ENCODE peak calls at places on chromosomes 7 and 10, in ten cellular contexts. B is choroid plexus epithelial cell; O is retina; V is GM20000; T is H9; G is NCI-H2171; E is transverse colon; R is AML-193; X is activated naive CD8-positive, alpha-beta T cell treated with anti-CD3 and anti-CD28 coated beads for 36 hours; D is activated CD8-positive, alpha-beta memory T cell treated with anti-CD3 and anti-CD28 coated beads for 48 hours. F is an unnamed sample.

GRCh38 chr10:70035531-70035930 is 17.1 kb upstream of the MACROH2A2 start:
- DNase-seq in E (no peak), V (no peak), R (no peak), T (no peak), O (no peak), G (no peak), D (no peak), B (no peak), X (no peak), F (no peak)

GRCh38 chr10:92238586-92239098 is 52.2 kb downstream of the CPEB3 start:
- DNase-seq in R (no peak), E (peak), G (no peak), V (no peak), D (no peak), X (no peak), T (no peak), O (no peak), B (peak), F (peak)

GRCh38 chr7:80255656-80256055 is 121.0 kb downstream of the GNAI1 start:
- DNase-seq in V (no peak), X (no peak), B (no peak), G (no peak), T (no peak), D (no peak), E (no peak), R (no peak), O (peak), F (no peak)

GRCh38 chr7:5526190-5527037 is 102.8 kb upstream of the TNRC18 start:
- DNase-seq in T (peak), G (no peak), O (no peak), D (no peak), V (no peak), X (no peak), B (peak), R (no peak), E (peak), F (peak)

GRCh38 chr10:120490288-120490687 is 33.3 kb downstream of the PLPP4 start:
- DNase-seq in E (no peak), O (no peak), X (no peak), V (no peak), R (no peak), D (no peak), T (no peak), B (peak), G (no peak), F (no peak)

GRCh38 chr7:25846722-25847121 is 305.3 kb upstream of the NFE2L3 start:
- DNase-seq in E (peak), V (no peak), O (no peak), D (no peak), T (no peak), R (no peak), B (peak), X (no peak), G (no peak), F (no peak)

GRCh38 chr10:94288361-94289116 is 74.2 kb downstream of the NOC3L start:
- DNase-seq in B (no peak), G (no peak), E (no peak), T (no peak), X (no peak), R (no peak), V (no peak), D (no peak), O (no peak), F (peak)

GRCh38 chr7:105691029-105691691 is 109.9 kb upstream of the EFCAB10 start:
- DNase-seq in O (peak), B (peak), X (peak), E (peak), G (no peak), T (peak), V (peak), R (no peak), D (no peak), F (peak)

GRCh38 chr7:81415181-81415580 is 354.7 kb downstream of the HGF start:
- DNase-seq in D (no peak), O (no peak), T (no peak), G (no peak), B (peak), X (no peak), R (no peak), E (no peak), V (no peak), F (no peak)

GRCh38 chr7:137343483-137343841 is at the start of gene PTN:
- DNase-seq in G (peak), X (no peak), D (no peak), E (peak), T (peak), R (no peak), O (peak), V (no peak), B (peak), F (peak)

GRCh38 chr10:62744136-62744535 is 60.4 kb upstream of the ADO start:
- DNase-seq in G (no peak), D (no peak), B (peak), R (no peak), X (no peak), O (no peak), T (no peak), V (no peak), E (no peak), F (no peak)

GRCh38 chr7:150943453-150943814 is 34.7 kb downstream of the KCNH2 start:
- DNase-seq in O (no peak), V (no peak), E (no peak), R (no peak), B (no peak), D (no peak), X (no peak), T (no peak), G (no peak), F (no peak)

GRCh38 chr7:85452674-85453073 is 265.8 kb upstream of the SEMA3D start:
- DNase-seq in O (no peak), R (no peak), B (no peak), G (no peak), T (no peak), D (no peak), V (no peak), E (no peak), X (no peak), F (no peak)

GRCh38 chr10:35640474-35640873 is 1.6 kb downstream of the FZD8 start:
- DNase-seq in V (peak), E (peak), G (no peak), D (no peak), T (peak), R (no peak), X (peak), B (peak), O (peak), F (peak)

GRCh38 chr7:143126146-143126545 is 5.7 kb upstream of the PIP start:
- DNase-seq in O (no peak), R (peak), G (no peak), V (no peak), E (no peak), X (no peak), T (no peak), D (no peak), B (peak), F (no peak)

GRCh38 chr10:83606275-83606674 is 533.0 kb upstream of the GHITM start:
- DNase-seq in T (peak), G (peak), X (no peak), D (no peak), V (no peak), R (no peak), O (peak), B (no peak), E (no peak), F (peak)

GRCh38 chr10:5546891-5547683 is 22.3 kb downstream of the CALML3 start:
- DNase-seq in E (peak), G (no peak), O (no peak), D (no peak), X (no peak), T (no peak), R (no peak), V (no peak), B (peak), F (peak)

GRCh38 chr7:92158660-92159575 is 20.0 kb downstream of the LRRD1 start:
- DNase-seq in D (no peak), O (no peak), R (no peak), B (peak), G (no peak), E (no peak), T (no peak), X (no peak), V (peak), F (no peak)

GRCh38 chr10:91551856-91552255 is 81.0 kb downstream of the PPP1R3C start:
- DNase-seq in T (peak), V (peak), R (no peak), B (peak), D (no peak), E (no peak), G (no peak), O (peak), X (no peak), F (peak)

GRCh38 chr10:85510682-85511081 is 855.9 kb downstream of the GRID1 start:
- DNase-seq in X (no peak), E (no peak), R (no peak), B (no peak), T (no peak), O (no peak), V (no peak), G (no peak), D (no peak), F (peak)

GRCh38 chr7:19098510-19098909 is 18.9 kb downstream of the TWIST1 start:
- DNase-seq in B (no peak), R (no peak), X (no peak), O (no peak), G (no peak), V (no peak), T (no peak), E (no peak), D (no peak), F (no peak)

GRCh38 chr7:95921543-95921942 is 149.2 kb downstream of the DYNC1I1 start:
- DNase-seq in V (no peak), R (no peak), T (no peak), B (no peak), D (no peak), E (no peak), G (no peak), O (no peak), X (no peak), F (no peak)

GRCh38 chr7:12706900-12707536 is 19.6 kb downstream of the ARL4A start:
- DNase-seq in R (no peak), D (no peak), X (no peak), E (no peak), V (no peak), O (no peak), G (no peak), B (peak), T (no peak), F (no peak)

GRCh38 chr10:2844925-2845324 is 222.4 kb upstream of the PFKP start:
- DNase-seq in O (no peak), E (no peak), D (no peak), X (no peak), G (no peak), T (no peak), B (no peak), R (no peak), V (no peak), F (no peak)

GRCh38 chr10:6141296-6142151 is 52.7 kb downstream of the RBM17 start:
- DNase-seq in X (peak), T (no peak), V (peak), O (no peak), R (no peak), B (peak), D (no peak), G (no peak), E (no peak), F (no peak)

GRCh38 chr10:87670591-87670990 is 10.9 kb downstream of the PAPSS2 start:
- DNase-seq in O (no peak), D (no peak), B (peak), E (no peak), X (no peak), T (no peak), R (no peak), G (no peak), V (no peak), F (no peak)

GRCh38 chr10:46547331-46547880 is 9.1 kb downstream of the GPRIN2 start:
- DNase-seq in B (no peak), R (no peak), X (no peak), V (no peak), D (no peak), T (peak), O (no peak), E (peak), G (no peak), F (no peak)

GRCh38 chr10:49282879-49283321 is 16.1 kb upstream of the C10orf71 start:
- DNase-seq in O (no peak), D (no peak), E (no peak), R (no peak), X (no peak), G (no peak), V (no peak), T (no peak), B (no peak), F (peak)

GRCh38 chr10:131854579-131855335 is 46.1 kb upstream of the PPP2R2D start:
- DNase-seq in E (no peak), B (no peak), D (no peak), V (no peak), G (no peak), O (no peak), R (no peak), X (no peak), T (peak), F (peak)

GRCh38 chr10:97059872-97060205 is 125.9 kb downstream of the SLIT1 start:
- DNase-seq in E (no peak), R (no peak), T (no peak), X (no peak), B (no peak), D (no peak), V (no peak), G (no peak), O (no peak), F (no peak)

GRCh38 chr7:69922011-69922803 is 323.9 kb downstream of the AUTS2 start:
- DNase-seq in T (no peak), V (peak), O (no peak), G (no peak), E (no peak), D (no peak), B (no peak), R (no peak), X (no peak), F (no peak)

GRCh38 chr7:131633342-131633843 is 77.0 kb upstream of the PODXL start:
- DNase-seq in O (no peak), E (no peak), D (no peak), R (no peak), X (no peak), T (no peak), B (peak), V (no peak), G (no peak), F (peak)

GRCh38 chr10:43113201-43113893 is 24.9 kb upstream of the CSGALNACT2 start:
- DNase-seq in R (no peak), T (no peak), E (no peak), V (no peak), B (no peak), O (no peak), X (no peak), D (no peak), G (no peak), F (no peak)

GRCh38 chr7:132485600-132486594 is 90.4 kb downstream of the PLXNA4 start:
- DNase-seq in X (peak), G (no peak), T (no peak), D (no peak), E (no peak), V (no peak), R (no peak), O (no peak), B (no peak), F (no peak)

GRCh38 chr10:48450233-48450810 is 143.8 kb downstream of the MAPK8 start:
- DNase-seq in G (no peak), V (peak), X (no peak), E (no peak), R (no peak), O (no peak), D (no peak), T (peak), B (no peak), F (no peak)